ENCODE peak calls at places on chromosomes 5 and 9, in eight cellular contexts. L is GM23338, H is fibroblast of mammary gland, B is omental fat pad, W is GM12865, R is AG09309, U is cardiac muscle cell, V is GM06990. X is an unnamed sample.
A peak's percentile ranks its signal among the peaks of the same experiment; 100 is the strongest.

GRCh38 chr5:169911448-169912212 is 68.7 kb downstream of the INSYN2B start:
- DNase-seq in L (no peak), H (peak; percentile 6), B (no peak), W (no peak), R (no peak), U (no peak), V (no peak), X (no peak)

GRCh38 chr5:90968319-90968718 is 409.7 kb downstream of the ADGRV1 start:
- DNase-seq in L (no peak), H (peak; percentile 52), B (no peak), W (no peak), R (no peak), U (no peak), V (no peak), X (no peak)

GRCh38 chr9:81772144-81772543 is 82.8 kb upstream of the TLE1 start:
- DNase-seq in L (no peak), H (no peak), B (no peak), W (no peak), R (no peak), U (no peak), V (no peak), X (no peak)

GRCh38 chr9:128636024-128636390 is 20.6 kb downstream of the DYNC2I2 start:
- DNase-seq in L (peak; percentile 80), H (no peak), B (no peak), W (no peak), R (no peak), U (peak; percentile 58), V (no peak), X (no peak)

GRCh38 chr5:172828911-172829431 is 5.1 kb upstream of the ERGIC1 start:
- DNase-seq in L (no peak), H (peak; percentile 89), B (no peak), W (no peak), R (no peak), U (no peak), V (no peak), X (no peak)

GRCh38 chr5:33068786-33069185 is 357.7 kb downstream of the NPR3 start:
- DNase-seq in L (no peak), H (peak; percentile 16), B (no peak), W (no peak), R (no peak), U (no peak), V (no peak), X (no peak)

GRCh38 chr9:7143801-7144200 is 386.0 kb downstream of the KDM4C start:
- DNase-seq in L (no peak), H (no peak), B (no peak), W (no peak), R (no peak), U (no peak), V (no peak), X (no peak)

GRCh38 chr9:78273761-78274160 is 23.2 kb upstream of the PSAT1 start:
- DNase-seq in L (no peak), H (no peak), B (no peak), W (no peak), R (no peak), U (no peak), V (no peak), X (no peak)

GRCh38 chr9:120735415-120736126 is 21.3 kb upstream of the MEGF9 start:
- DNase-seq in L (no peak), H (peak; percentile 65), B (no peak), W (no peak), R (no peak), U (no peak), V (no peak), X (no peak)

GRCh38 chr5:33118761-33119415 is 321.9 kb upstream of the TARS1 start:
- DNase-seq in L (no peak), H (peak; percentile 24), B (no peak), W (no peak), R (no peak), U (no peak), V (no peak), X (no peak)

GRCh38 chr5:62354028-62354874 is 48.2 kb downstream of the KIF2A start:
- DNase-seq in L (peak; percentile 51), H (peak; percentile 70), B (no peak), W (peak; percentile 79), R (peak; percentile 23), U (peak; percentile 60), V (peak; percentile 22), X (peak; percentile 39)

GRCh38 chr9:91419222-91420191 is 4.1 kb downstream of the NFIL3 start:
- DNase-seq in L (no peak), H (peak; percentile 98), B (peak; percentile 56), W (no peak), R (peak; percentile 94), U (no peak), V (no peak), X (no peak)

GRCh38 chr9:86788456-86788855 is 158.8 kb downstream of the GAS1 start:
- DNase-seq in L (no peak), H (peak; percentile 71), B (no peak), W (no peak), R (no peak), U (no peak), V (no peak), X (no peak)

GRCh38 chr5:120465281-120465961 is 1.3 kb downstream of the PRR16 start:
- DNase-seq in L (peak; percentile 77), H (peak; percentile 74), B (no peak), W (no peak), R (peak; percentile 29), U (peak; percentile 65), V (no peak), X (peak; percentile 19)

GRCh38 chr5:82417776-82418607 is 139.8 kb upstream of the RPS23 start:
- DNase-seq in L (no peak), H (peak; percentile 47), B (no peak), W (no peak), R (no peak), U (no peak), V (no peak), X (no peak)

GRCh38 chr9:16729656-16730055 is 140.8 kb downstream of the BNC2 start:
- DNase-seq in L (no peak), H (peak; percentile 33), B (no peak), W (no peak), R (no peak), U (peak; percentile 44), V (no peak), X (no peak)

GRCh38 chr5:2221450-2221849 is 338.7 kb upstream of the IRX4 start:
- DNase-seq in L (no peak), H (no peak), B (no peak), W (no peak), R (no peak), U (no peak), V (no peak), X (no peak)

GRCh38 chr9:14221119-14221518 is 92.8 kb downstream of the NFIB start:
- DNase-seq in L (no peak), H (no peak), B (no peak), W (no peak), R (no peak), U (no peak), V (no peak), X (no peak)

GRCh38 chr5:180844858-180845257 is 16.2 kb downstream of the ZFP62 start:
- DNase-seq in L (no peak), H (no peak), B (no peak), W (no peak), R (no peak), U (no peak), V (no peak), X (no peak)

GRCh38 chr9:112338561-112338960 is 5.1 kb upstream of the PTBP3 start:
- DNase-seq in L (no peak), H (peak; percentile 78), B (no peak), W (no peak), R (peak; percentile 57), U (no peak), V (no peak), X (no peak)

GRCh38 chr5:141420855-141421488 is at the start of gene PCDHGA11:
- DNase-seq in L (peak; percentile 90), H (peak; percentile 80), B (no peak), W (peak; percentile 77), R (no peak), U (no peak), V (no peak), X (peak; percentile 71)

GRCh38 chr5:55316842-55317241 is 9.1 kb downstream of the MTREX start:
- DNase-seq in L (no peak), H (no peak), B (no peak), W (no peak), R (no peak), U (no peak), V (no peak), X (no peak)

GRCh38 chr9:14783358-14783757 is 60.8 kb upstream of the CER1 start:
- DNase-seq in L (no peak), H (no peak), B (no peak), W (no peak), R (no peak), U (no peak), V (no peak), X (no peak)

GRCh38 chr5:37940931-37941623 is 101.2 kb upstream of the GDNF start:
- DNase-seq in L (no peak), H (no peak), B (no peak), W (no peak), R (no peak), U (no peak), V (no peak), X (no peak)
- TF ChIP-seq CTCF in L (no peak), H (no peak), B (no peak), W (no peak), R (no peak), U (no peak), V (no peak), X (no peak)

DNA sequence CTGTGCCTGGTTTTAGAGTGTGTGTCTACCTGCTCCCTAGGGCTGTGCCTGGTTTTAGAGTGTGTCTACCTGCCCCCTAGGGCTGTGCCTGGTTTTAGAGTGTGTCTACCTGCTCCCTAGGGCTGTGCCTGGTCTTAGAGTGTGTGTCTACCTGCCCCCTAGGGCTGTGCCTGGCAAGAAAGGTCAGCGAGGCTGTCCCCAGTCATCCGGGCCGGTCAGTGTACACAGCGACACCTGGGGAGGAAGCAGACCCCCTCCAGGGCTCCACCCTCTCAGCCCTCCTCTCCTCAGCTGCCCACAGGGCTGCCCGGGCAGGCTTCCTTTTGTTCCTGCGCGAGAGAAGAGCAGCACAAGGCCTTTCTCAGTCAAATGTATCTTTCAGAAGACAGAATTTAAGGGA is 4.1 kb downstream of the NRARP start:
- DNase-seq in L (no peak), H (no peak), B (no peak), W (no peak), R (no peak), U (no peak), V (no peak), X (no peak)
- TF ChIP-seq CTCF in L (no peak), H (no peak), B (no peak), W (no peak), R (no peak), U (no peak), V (no peak), X (no peak)

GRCh38 chr9:133682961-133683493 is 46.9 kb downstream of the DBH start:
- DNase-seq in L (no peak), H (no peak), B (no peak), W (no peak), R (no peak), U (no peak), V (no peak), X (no peak)
- TF ChIP-seq CTCF in L (no peak), H (no peak), B (no peak), W (no peak), R (no peak), U (no peak), V (no peak), X (no peak)

DNA sequence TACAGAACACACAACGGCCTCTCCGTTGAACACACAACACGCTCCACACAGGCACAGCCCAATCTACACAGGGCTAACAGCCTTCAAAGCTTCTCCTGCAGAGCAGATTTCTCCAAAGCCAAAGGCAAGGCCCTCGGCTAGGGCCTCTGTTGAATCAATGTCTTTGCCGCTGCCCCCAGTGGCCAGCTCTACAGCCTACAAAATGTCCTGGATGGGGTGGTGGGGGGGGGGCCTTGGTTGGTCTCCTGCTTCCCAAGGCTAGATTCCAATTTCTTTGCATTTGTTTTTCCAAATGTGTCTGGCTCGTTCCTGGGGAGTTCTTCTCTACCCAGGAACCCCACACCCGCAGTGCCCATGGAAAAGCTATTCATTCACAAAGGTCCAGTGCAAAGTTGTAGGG is 167.2 kb downstream of the PAX5 start:
- DNase-seq in L (peak; percentile 42), H (no peak), B (no peak), W (no peak), R (no peak), U (no peak), V (no peak), X (no peak)
- TF ChIP-seq CTCF in L (peak; percentile 43), H (no peak), B (no peak), W (no peak), R (no peak), U (no peak), V (peak; percentile 12), X (no peak)